ENCODE peak calls at places on chromosomes 5 and 9, in four cellular contexts. U is endothelial cell, H is RWPE1, M is spleen. Z is an unnamed sample.

GRCh38 chr9:137580209-137580957 is 1.7 kb upstream of the DPH7 start:
- DNase-seq in U (no peak), H (no peak), M (no peak), Z (no peak)

GRCh38 chr9:91305596-91305995 is 56.1 kb downstream of the AUH start:
- DNase-seq in H (no peak), U (no peak), M (no peak), Z (no peak)

GRCh38 chr5:63032343-63032742 is 453.7 kb downstream of the LRRC70 start:
- DNase-seq in M (no peak), H (no peak), U (no peak), Z (no peak)

GRCh38 chr5:143106175-143106574 is 297.3 kb downstream of the NR3C1 start:
- DNase-seq in H (peak), U (peak), M (no peak), Z (no peak)

GRCh38 chr5:135008981-135009735 is 24.9 kb downstream of the PITX1 start:
- DNase-seq in U (no peak), M (peak), H (no peak), Z (no peak)

GRCh38 chr5:142945845-142946244 is 175.7 kb downstream of the ARHGAP26 start:
- DNase-seq in U (no peak), M (no peak), H (no peak), Z (no peak)

GRCh38 chr9:89418112-89418872 is 79.6 kb downstream of the SEMA4D start:
- DNase-seq in U (no peak), H (no peak), M (peak), Z (no peak)

GRCh38 chr9:134618163-134618822 is 23.3 kb upstream of the COL5A1 start:
- DNase-seq in U (no peak), H (no peak), M (peak), Z (peak)

GRCh38 chr5:79256563-79256962 is 20.6 kb downstream of the JMY start:
- DNase-seq in H (no peak), M (no peak), U (no peak), Z (no peak)

GRCh38 chr9:88652876-88653275 is 117.9 kb downstream of the NXNL2 start:
- DNase-seq in U (no peak), H (no peak), M (no peak), Z (no peak)

GRCh38 chr9:114845373-114845772 is 39.5 kb upstream of the TNFSF15 start:
- DNase-seq in H (no peak), M (no peak), U (no peak), Z (no peak)

GRCh38 chr9:134728021-134728795 is 86.6 kb downstream of the COL5A1 start:
- DNase-seq in H (no peak), M (no peak), U (no peak), Z (no peak)

GRCh38 chr5:179874536-179875292 is 16.1 kb upstream of the MRNIP start:
- DNase-seq in M (no peak), H (no peak), U (no peak), Z (no peak)

GRCh38 chr5:136028782-136029742 is at the start of gene TGFBI:
- DNase-seq in H (peak), U (peak), M (peak), Z (peak)

GRCh38 chr9:133634024-133634691 is 2.0 kb upstream of the DBH start:
- DNase-seq in M (no peak), U (no peak), H (no peak), Z (no peak)

GRCh38 chr9:88462191-88462590 is 72.8 kb upstream of the NXNL2 start:
- DNase-seq in M (no peak), U (no peak), H (peak), Z (no peak)

GRCh38 chr5:27241564-27242257 is 203.3 kb upstream of the CDH9 start:
- DNase-seq in M (no peak), H (peak), U (no peak), Z (no peak)
- TF ChIP-seq CTCF in M (no peak), H (peak), U (no peak), Z (no peak)

DNA sequence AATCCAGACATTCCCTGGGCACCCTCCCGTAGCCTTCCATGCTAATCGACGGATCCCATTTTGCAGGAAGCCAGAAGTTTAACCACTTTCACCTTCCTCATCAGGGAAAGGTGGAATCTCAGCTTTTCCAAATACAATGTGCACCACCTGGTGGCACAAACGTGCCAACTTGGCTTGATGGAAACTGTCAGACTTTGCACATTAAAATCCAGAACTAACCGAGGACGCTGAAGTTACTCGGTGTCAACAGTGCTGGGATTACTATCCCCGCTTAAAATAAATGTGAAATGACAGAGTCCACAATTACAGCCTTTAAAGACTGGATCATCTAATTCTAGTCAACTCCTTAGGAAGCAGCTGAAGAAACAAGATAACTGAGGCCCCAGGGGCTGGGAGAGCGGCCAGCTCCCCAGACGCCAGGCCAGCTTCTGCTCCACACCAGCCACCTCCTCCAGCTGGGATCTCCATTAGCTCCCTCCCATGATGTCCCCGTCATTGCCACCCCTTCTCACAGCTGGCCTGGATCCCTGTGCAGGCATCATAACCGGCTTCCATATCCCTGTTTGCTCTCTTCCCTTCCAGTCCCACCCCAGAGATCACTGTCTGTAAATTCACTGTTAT is 50.2 kb upstream of the RETREG1 start:
- DNase-seq in M (no peak), H (no peak), U (no peak), Z (no peak)
- TF ChIP-seq CTCF in M (peak), H (no peak), U (peak), Z (peak)

DNA sequence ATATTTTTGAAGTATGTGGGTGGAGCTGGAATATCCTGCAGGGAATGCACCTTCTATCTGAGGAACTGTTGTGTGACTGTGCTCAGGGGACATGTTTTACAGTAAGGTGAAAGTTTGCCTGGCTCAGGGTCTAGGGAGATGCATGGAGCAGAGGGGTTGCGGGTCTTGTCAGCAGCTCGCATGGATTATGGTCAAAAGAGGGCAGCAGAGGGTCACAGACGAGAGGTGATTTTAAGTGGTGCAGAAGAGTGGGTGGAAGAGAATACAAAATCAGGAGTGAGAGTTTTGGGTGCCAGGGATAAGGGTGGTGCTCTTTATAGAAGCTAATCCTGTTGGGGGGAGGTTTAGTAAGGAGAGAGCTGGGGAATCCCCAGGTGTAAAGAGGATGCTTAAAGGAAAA is 53.5 kb upstream of the GRIN3A start:
- DNase-seq in M (no peak), H (peak), U (peak), Z (peak)
- TF ChIP-seq CTCF in M (no peak), H (peak), U (peak), Z (no peak)

GRCh38 chr9:111696796-111697195 is 35.4 kb downstream of the GNG10 start:
- DNase-seq in M (no peak), U (no peak), H (no peak), Z (no peak)

GRCh38 chr9:111691686-111692329 is 30.4 kb downstream of the GNG10 start:
- DNase-seq in U (no peak), M (no peak), H (peak), Z (no peak)
- TF ChIP-seq CTCF in U (no peak), M (no peak), H (peak), Z (no peak)

GRCh38 chr9:113587471-113588031 is 124.0 kb downstream of the RGS3 start:
- DNase-seq in U (peak), M (peak), H (no peak), Z (peak)
- TF ChIP-seq CTCF in U (no peak), M (peak), H (no peak), Z (no peak)

GRCh38 chr9:122379340-122379739 is 8.5 kb downstream of the PTGS1 start:
- DNase-seq in U (no peak), H (no peak), M (no peak), Z (no peak)
- TF ChIP-seq CTCF in U (peak), H (no peak), M (no peak), Z (no peak)

GRCh38 chr5:138972836-138973235 is 97.7 kb upstream of the LRRTM2 start:
- DNase-seq in U (no peak), H (no peak), M (no peak), Z (no peak)
- TF ChIP-seq CTCF in U (no peak), H (no peak), M (no peak), Z (no peak)

DNA sequence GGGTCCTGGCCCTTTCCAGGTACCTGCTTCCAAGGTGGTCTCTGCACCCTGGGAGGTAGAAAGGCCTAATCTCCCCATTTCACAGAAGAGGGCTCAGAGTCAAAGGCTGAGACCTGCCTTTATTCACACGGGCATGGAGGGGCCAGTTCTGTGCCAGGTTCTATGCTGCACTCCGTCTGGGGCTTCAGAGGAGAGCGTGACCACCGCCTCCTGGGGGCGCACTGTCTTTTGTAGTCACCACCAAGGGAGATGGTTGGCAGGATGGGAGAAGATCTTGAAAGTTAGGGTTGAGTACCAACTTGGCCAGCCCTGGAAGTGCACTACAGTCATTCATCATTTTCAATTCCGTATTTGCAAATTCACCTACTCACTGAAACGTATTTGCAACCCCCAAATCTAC is 23.7 kb upstream of the PRDM12 start:
- DNase-seq in M (no peak), H (no peak), U (no peak), Z (no peak)
- TF ChIP-seq CTCF in M (no peak), H (no peak), U (no peak), Z (no peak)

DNA sequence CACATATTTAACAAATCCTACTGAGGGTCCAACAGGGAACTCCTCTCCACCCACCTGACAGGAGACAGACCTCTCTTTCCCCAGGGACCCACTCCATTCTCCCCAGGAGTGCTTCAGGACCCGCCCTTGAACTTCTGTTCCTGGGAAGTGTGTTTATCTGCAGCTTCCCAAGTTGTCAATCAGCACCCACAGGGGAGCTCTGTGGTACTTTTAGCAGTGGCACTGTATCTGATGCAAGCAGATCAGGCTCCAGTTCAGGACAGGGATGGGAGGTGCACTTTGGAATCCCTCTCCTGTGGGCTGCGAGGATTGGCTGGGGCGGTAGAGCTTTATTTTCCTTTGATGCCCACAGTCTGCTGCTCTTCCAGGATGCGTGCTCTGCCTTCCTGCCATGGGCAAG is 8.7 kb downstream of the GALNT10 start:
- DNase-seq in M (no peak), H (no peak), U (no peak), Z (no peak)
- TF ChIP-seq CTCF in M (no peak), H (no peak), U (no peak), Z (no peak)

Z was measured in mesothelial cell of epicardium.